ENCODE peak calls at places on chromosomes 11 and 22, in six cellular contexts. Q is endodermal cell, A is colonic mucosa, O is Peyer's patch, C is PC-3, N is uterus. Y is an unnamed sample. For H3K4me1, the result is how much of the 10 kb centered on the place peaks cover.

GRCh38 chr11:122523841-122524531 is 131.5 kb upstream of the UBASH3B start:
- DNase-seq in Q (peak), C (no peak), O (no peak), N (no peak), A (no peak), Y (no peak)

GRCh38 chr11:28460348-28460747 is 352.2 kb downstream of the METTL15 start:
- DNase-seq in N (no peak), A (no peak), O (no peak), C (peak), Q (no peak), Y (no peak)

GRCh38 chr11:57213282-57214086 is 23.6 kb downstream of the APLNR start:
- DNase-seq in Q (peak), C (no peak), O (no peak), A (no peak), N (no peak), Y (no peak)

GRCh38 chr11:14537134-14537599 is 17.0 kb upstream of the PSMA1 start:
- DNase-seq in O (peak), N (no peak), A (peak), Q (peak), C (peak), Y (peak)

GRCh38 chr22:37196539-37197450 is 8.7 kb upstream of the C1QTNF6 start:
- DNase-seq in O (no peak), N (peak), Q (no peak), A (peak), C (peak), Y (peak)

GRCh38 chr11:93000511-93001476 is 31.3 kb downstream of the MTNR1B start:
- DNase-seq in Q (no peak), N (no peak), A (no peak), C (peak), O (no peak), Y (no peak)

GRCh38 chr11:63901660-63902059 is 15.3 kb downstream of the RCOR2 start:
- DNase-seq in C (peak), N (no peak), O (no peak), A (no peak), Q (peak), Y (no peak)

GRCh38 chr22:19121631-19122142 is 525 bp downstream of the DGCR2 start:
- DNase-seq in A (peak), N (peak), Q (peak), C (peak), O (peak), Y (peak)

GRCh38 chr22:29225422-29226090 is 19.9 kb downstream of the EMID1 start:
- DNase-seq in C (no peak), A (peak), O (no peak), N (peak), Q (peak), Y (peak)

GRCh38 chr22:17260950-17261349 is 41.7 kb upstream of the ADA2 start:
- DNase-seq in O (no peak), N (no peak), Q (peak), C (no peak), A (no peak), Y (no peak)

GRCh38 chr22:42473484-42474193 is 41.4 kb upstream of the NFAM1 start:
- DNase-seq in A (peak), C (peak), Q (no peak), N (no peak), O (no peak), Y (no peak)

GRCh38 chr11:86459682-86460460 is 85.2 kb downstream of the CCDC81 start:
- DNase-seq in Q (peak), C (peak), N (peak), A (no peak), O (no peak), Y (peak)

GRCh38 chr11:78392854-78393253 is 24.8 kb downstream of the GAB2 start:
- DNase-seq in Q (no peak), O (no peak), C (no peak), N (no peak), A (no peak), Y (no peak)

GRCh38 chr11:43923327-43924111 is 18.9 kb upstream of the C11orf96 start:
- DNase-seq in C (peak), A (no peak), O (no peak), N (peak), Q (peak), Y (peak)

GRCh38 chr11:134261626-134262488 is 8.5 kb downstream of the ACAD8 start:
- DNase-seq in A (no peak), Q (peak), C (peak), N (no peak), O (no peak), Y (no peak)

GRCh38 chr11:43962383-43962969 is 20.0 kb downstream of the C11orf96 start:
- DNase-seq in A (no peak), N (peak), Q (no peak), O (no peak), C (no peak), Y (no peak)

GRCh38 chr11:125562430-125562829 is 6.8 kb upstream of the EI24 start:
- DNase-seq in A (no peak), N (no peak), O (no peak), C (no peak), Q (no peak), Y (no peak)

GRCh38 chr11:134533511-134533910 is 121.5 kb upstream of the B3GAT1 start:
- DNase-seq in Q (no peak), O (no peak), A (no peak), C (no peak), N (peak), Y (no peak)

GRCh38 chr11:119357069-119357468 is 10.6 kb upstream of the MFRP start:
- DNase-seq in N (peak), Q (no peak), C (no peak), A (no peak), O (no peak), Y (no peak)

GRCh38 chr22:44950806-44951509 is 58.8 kb downstream of the PHF21B start:
- DNase-seq in O (no peak), Q (no peak), A (no peak), N (no peak), C (no peak), Y (no peak)

GRCh38 chr11:9574806-9575530 is 1.5 kb downstream of the WEE1 start:
- DNase-seq in N (peak), C (peak), A (peak), O (peak), Q (peak), Y (no peak)

GRCh38 chr11:79419120-79419519 is 21.7 kb downstream of the TENM4 start:
- DNase-seq in N (no peak), C (peak), O (no peak), A (peak), Q (peak), Y (no peak)

GRCh38 chr11:2761131-2762030 is 61.6 kb upstream of the KCNQ1OT1 start:
- DNase-seq in C (no peak), O (peak), N (no peak), A (peak), Q (peak), Y (peak)

GRCh38 chr22:40300884-40301672 is 45.2 kb upstream of the ADSL start:
- DNase-seq in A (no peak), N (no peak), Q (no peak), O (no peak), C (no peak), Y (no peak)

GRCh38 chr11:126929186-126930085 is 71.1 kb downstream of the KIRREL3 start:
- DNase-seq in O (no peak), C (no peak), Q (no peak), A (no peak), N (no peak), Y (no peak)

GRCh38 chr22:49590381-49590780 is 237.3 kb downstream of the BRD1 start:
- DNase-seq in O (no peak), N (no peak), Q (no peak), A (no peak), C (no peak), Y (peak)

GRCh38 chr11:107563702-107564101 is 1.8 kb downstream of the ALKBH8 start:
- DNase-seq in C (peak), O (peak), N (no peak), A (peak), Q (peak), Y (no peak)

GRCh38 chr11:64893194-64894069 is 15.0 kb upstream of the EHD1 start:
- DNase-seq in N (no peak), O (no peak), Q (no peak), A (peak), C (no peak), Y (no peak)

GRCh38 chr22:42399315-42400271 is 32.6 kb downstream of the NFAM1 start:
- DNase-seq in C (no peak), N (no peak), Q (peak), O (peak), A (peak), Y (no peak)

GRCh38 chr11:75955443-75955842 is 140.4 kb downstream of the UVRAG start:
- DNase-seq in N (no peak), C (no peak), Q (no peak), A (no peak), O (no peak), Y (no peak)

GRCh38 chr11:44870615-44871176 is 80.0 kb downstream of the TP53I11 start:
- DNase-seq in Q (no peak), O (no peak), A (no peak), N (no peak), C (no peak), Y (no peak)

GRCh38 chr22:29609139-29609538 is 5.7 kb downstream of the NF2 start:
- DNase-seq in O (no peak), Q (peak), C (peak), N (no peak), A (no peak), Y (no peak)

GRCh38 chr11:63212742-63213141 is 30.7 kb downstream of the SLC22A25 start:
- DNase-seq in A (no peak), O (no peak), N (no peak), Q (peak), C (peak), Y (no peak)

GRCh38 chr22:36286096-36286957 is 33.4 kb downstream of the APOL1 start:
- DNase-seq in A (peak), O (no peak), C (peak), Q (peak), N (peak), Y (peak)

GRCh38 chr11:79906189-79906588 is 465.4 kb upstream of the TENM4 start:
- DNase-seq in N (no peak), C (no peak), Q (no peak), A (peak), O (no peak), Y (no peak)

GRCh38 chr22:41531736-41532477 is 12.4 kb downstream of the POLR3H start:
- DNase-seq in C (no peak), N (no peak), O (no peak), Q (no peak), A (no peak), Y (no peak)

GRCh38 chr11:69662806-69663205 is 12.3 kb downstream of the LTO1 start:
- DNase-seq in Q (peak), N (no peak), A (no peak), C (no peak), O (no peak), Y (peak)

DNA sequence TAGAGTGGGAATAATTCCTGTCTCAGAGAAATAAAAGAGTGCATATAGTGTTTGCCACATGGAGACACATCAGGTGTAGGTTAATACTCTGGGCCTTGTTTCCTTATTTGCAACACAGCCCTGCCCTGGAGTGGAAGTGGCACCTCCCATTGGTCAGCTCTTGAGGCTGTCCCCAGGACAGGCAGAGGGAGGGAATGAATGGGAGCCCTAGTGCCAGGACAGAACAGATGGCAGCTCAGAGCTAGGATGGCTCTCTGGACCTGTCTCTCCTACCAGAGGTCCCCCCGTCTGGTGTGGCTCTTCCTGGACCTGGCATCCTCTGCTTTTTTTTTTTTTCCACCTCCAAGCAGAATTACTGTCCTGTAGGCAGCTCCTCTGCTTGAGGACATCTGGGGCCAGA is 35.6 kb downstream of the LIMK2 start:
- DNase-seq in C (no peak), O (no peak), N (no peak), Q (no peak), A (no peak), Y (no peak)
- H3K4me3 ChIP-seq in C (no peak), O (no peak), N (peak), Q (peak), A (no peak), Y (no peak)

GRCh38 chr11:128469220-128469619 is 118.1 kb downstream of the ETS1 start:
- DNase-seq in A (no peak), O (peak), Q (no peak), N (no peak), C (no peak), Y (no peak)
- H3K4me1 ChIP-seq in A (under half), O (half or more), Q (under half), N (under half), C (under half), Y (under half)

DNA sequence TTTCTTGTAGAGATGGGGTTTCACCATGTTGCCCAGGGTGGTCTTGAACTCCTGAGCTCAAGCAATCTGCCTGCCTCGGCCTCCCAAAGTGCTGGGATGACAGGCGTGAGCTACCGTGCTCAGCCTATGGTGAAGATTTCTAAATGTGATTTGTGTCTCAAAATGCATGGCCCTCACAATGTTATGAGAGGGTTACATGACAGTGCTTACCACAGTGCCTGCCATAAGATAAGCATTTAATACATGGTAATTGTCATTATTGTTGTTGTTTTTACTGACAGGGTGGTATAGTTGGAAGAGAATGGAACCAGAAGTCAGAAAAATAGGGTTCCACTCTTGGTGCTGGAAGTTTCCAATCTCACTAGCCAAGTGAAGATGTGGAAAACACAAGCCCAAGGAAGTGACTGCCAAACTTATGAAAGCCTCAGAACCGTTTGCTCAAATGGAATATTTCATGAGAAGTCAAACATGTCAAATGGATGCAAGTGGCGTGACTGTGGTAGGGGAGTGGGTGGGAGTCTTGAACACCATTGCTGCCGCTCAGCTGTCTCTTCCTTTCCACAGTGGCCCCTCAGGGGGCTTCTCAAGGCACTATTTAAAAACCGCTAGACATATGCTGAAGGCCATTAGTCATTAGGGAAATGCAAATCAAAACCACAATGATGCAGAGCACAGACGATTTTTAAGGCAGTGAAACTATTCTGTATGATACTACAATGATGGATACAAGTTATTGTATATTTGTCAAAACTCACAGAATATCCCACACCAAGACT is 29.1 kb upstream of the LMO2 start:
- DNase-seq in N (no peak), A (no peak), O (no peak), Q (no peak), C (no peak), Y (no peak)
- H3K4me3 ChIP-seq in N (no peak), A (no peak), O (no peak), Q (no peak), C (no peak), Y (no peak)

DNA sequence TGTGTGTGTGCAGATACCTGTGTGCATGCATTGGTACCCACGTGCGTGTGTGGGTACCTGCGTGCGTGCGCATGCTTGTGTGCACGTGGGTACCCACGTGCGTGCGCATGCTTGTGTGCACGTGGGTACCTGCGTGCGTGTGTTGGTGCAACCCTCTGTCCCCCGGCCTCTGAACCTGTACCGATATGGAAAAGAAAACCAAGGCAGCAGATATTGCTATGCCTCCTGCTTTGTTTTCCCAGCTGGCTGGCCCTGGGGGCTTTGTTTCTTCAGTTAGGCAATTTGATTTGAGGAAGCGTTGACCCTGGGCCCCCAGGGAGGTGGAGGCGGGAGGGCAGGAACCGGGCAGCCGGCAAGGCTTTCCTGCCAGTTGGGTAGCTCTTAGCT is 26.1 kb upstream of the SORL1-AS1 start:
- DNase-seq in O (no peak), Q (peak), C (no peak), A (no peak), N (no peak), Y (no peak)
- H3K4me1 ChIP-seq in O (under half), Q (under half), C (under half), A (under half), N (under half), Y (under half)

GRCh38 chr22:27270818-27271510 is 530.6 kb downstream of the MN1 start:
- DNase-seq in N (no peak), Q (no peak), O (no peak), A (no peak), C (no peak), Y (no peak)

GRCh38 chr22:27274770-27275449 is 526.6 kb downstream of the MN1 start:
- DNase-seq in N (no peak), A (no peak), Q (no peak), C (no peak), O (no peak), Y (no peak)

GRCh38 chr22:27269751-27270586 is 531.6 kb downstream of the MN1 start:
- DNase-seq in C (no peak), A (no peak), Q (no peak), O (no peak), N (no peak), Y (no peak)

GRCh38 chr22:27278986-27279385 is 522.6 kb downstream of the MN1 start:
- DNase-seq in A (no peak), Q (no peak), O (no peak), N (no peak), C (peak), Y (no peak)

DNA sequence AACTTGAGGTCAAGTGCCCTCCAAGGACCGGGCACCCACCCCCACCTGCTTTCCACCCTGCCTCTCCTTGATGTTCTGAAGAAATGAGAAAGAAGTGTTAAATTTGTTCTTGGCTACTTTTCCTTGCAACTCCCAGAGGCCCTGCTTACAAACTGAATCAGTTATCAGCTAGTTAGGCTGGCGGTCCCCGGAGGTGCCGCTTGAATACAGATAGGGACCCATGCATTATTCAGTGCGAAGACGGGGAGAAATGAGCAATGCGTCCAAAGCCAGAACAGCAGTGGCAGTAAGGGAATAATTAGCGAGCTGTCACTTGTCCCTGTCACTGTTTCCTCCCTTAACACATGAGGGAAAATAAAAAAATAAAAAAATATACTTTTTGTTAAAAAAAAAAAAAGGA is 528.2 kb downstream of the MN1 start:
- DNase-seq in C (no peak), A (no peak), Q (peak), O (no peak), N (no peak), Y (no peak)
- H3K4me3 ChIP-seq in C (no peak), A (no peak), Q (no peak), O (no peak), N (no peak), Y (no peak)

GRCh38 chr11:72102631-72102945 is 509 bp downstream of the LAMTOR1 start:
- DNase-seq in A (no peak), O (no peak), C (no peak), Q (no peak), N (no peak), Y (no peak)

GRCh38 chr11:72102162-72102561 is 935 bp downstream of the LAMTOR1 start:
- DNase-seq in N (no peak), C (no peak), Q (no peak), A (no peak), O (no peak), Y (no peak)

GRCh38 chr11:72100009-72100408 is 3.1 kb downstream of the LAMTOR1 start:
- DNase-seq in C (no peak), O (no peak), A (no peak), Q (no peak), N (no peak), Y (no peak)

GRCh38 chr11:72098741-72099140 is 4.4 kb downstream of the LAMTOR1 start:
- DNase-seq in C (no peak), Q (no peak), O (no peak), A (no peak), N (no peak), Y (no peak)

GRCh38 chr11:72100462-72100861 is 2.6 kb downstream of the LAMTOR1 start:
- DNase-seq in O (no peak), C (no peak), A (no peak), Q (no peak), N (no peak), Y (no peak)
- H3K4me1 ChIP-seq in O (under half), C (under half), A (under half), Q (under half), N (under half), Y (under half)